ENCODE peak calls at places on chromosomes 7 and 10, in nine cellular contexts. One of them, this sample, is unnamed.

GRCh38 chr10:124149681-124150080 is 56.3 kb upstream of the CHST15 start:
- DNase-seq in neural crest cell: no peak
- DNase-seq in left lobe of liver: no peak
- DNase-seq in AG04450: no peak
- DNase-seq in neuronal stem cell: peak; percentile 29
- DNase-seq in NCI-H460: no peak
- DNase-seq in iris pigment epithelial cell: no peak
- DNase-seq in activated effector memory CD4-positive, alpha-beta T cell treated with Interleukin-2 at 50 U/mL for 16 hours: no peak
- DNase-seq in posterior cingulate gyrus: peak; percentile 74
- DNase-seq in this sample: peak; percentile 82

GRCh38 chr7:86201767-86202166 is 441.9 kb upstream of the GRM3 start:
- DNase-seq in NCI-H460: no peak
- DNase-seq in left lobe of liver: no peak
- DNase-seq in activated effector memory CD4-positive, alpha-beta T cell treated with Interleukin-2 at 50 U/mL for 16 hours: no peak
- DNase-seq in iris pigment epithelial cell: no peak
- DNase-seq in neural crest cell: no peak
- DNase-seq in neuronal stem cell: no peak
- DNase-seq in AG04450: no peak
- DNase-seq in posterior cingulate gyrus: no peak
- DNase-seq in this sample: no peak

GRCh38 chr10:62433181-62433692 is 59.1 kb downstream of the ZNF365 start:
- DNase-seq in NCI-H460: peak; percentile 36
- DNase-seq in neuronal stem cell: no peak
- DNase-seq in neural crest cell: no peak
- DNase-seq in AG04450: peak; percentile 76
- DNase-seq in left lobe of liver: no peak
- DNase-seq in posterior cingulate gyrus: peak; percentile 84
- DNase-seq in iris pigment epithelial cell: peak; percentile 94
- DNase-seq in activated effector memory CD4-positive, alpha-beta T cell treated with Interleukin-2 at 50 U/mL for 16 hours: peak; percentile 4
- DNase-seq in this sample: no peak

GRCh38 chr7:156897673-156898072 is 4.7 kb upstream of the LMBR1 start:
- DNase-seq in posterior cingulate gyrus: no peak
- DNase-seq in iris pigment epithelial cell: no peak
- DNase-seq in AG04450: no peak
- DNase-seq in left lobe of liver: no peak
- DNase-seq in activated effector memory CD4-positive, alpha-beta T cell treated with Interleukin-2 at 50 U/mL for 16 hours: no peak
- DNase-seq in neuronal stem cell: no peak
- DNase-seq in NCI-H460: no peak
- DNase-seq in neural crest cell: no peak
- DNase-seq in this sample: no peak

GRCh38 chr10:112601214-112602090 is 154.4 kb downstream of the VTI1A start:
- DNase-seq in neural crest cell: no peak
- DNase-seq in posterior cingulate gyrus: no peak
- DNase-seq in activated effector memory CD4-positive, alpha-beta T cell treated with Interleukin-2 at 50 U/mL for 16 hours: no peak
- DNase-seq in NCI-H460: no peak
- DNase-seq in AG04450: no peak
- DNase-seq in iris pigment epithelial cell: no peak
- DNase-seq in neuronal stem cell: no peak
- DNase-seq in left lobe of liver: no peak
- DNase-seq in this sample: no peak

GRCh38 chr7:86867163-86867762 is 192.2 kb downstream of the ELAPOR2 start:
- DNase-seq in AG04450: no peak
- DNase-seq in iris pigment epithelial cell: no peak
- DNase-seq in posterior cingulate gyrus: no peak
- DNase-seq in NCI-H460: no peak
- DNase-seq in neuronal stem cell: peak; percentile 46
- DNase-seq in activated effector memory CD4-positive, alpha-beta T cell treated with Interleukin-2 at 50 U/mL for 16 hours: no peak
- DNase-seq in left lobe of liver: no peak
- DNase-seq in neural crest cell: no peak
- DNase-seq in this sample: no peak

GRCh38 chr7:131170440-131171105 is 157.1 kb upstream of the MKLN1 start:
- DNase-seq in AG04450: no peak
- DNase-seq in neuronal stem cell: no peak
- DNase-seq in left lobe of liver: no peak
- DNase-seq in posterior cingulate gyrus: no peak
- DNase-seq in activated effector memory CD4-positive, alpha-beta T cell treated with Interleukin-2 at 50 U/mL for 16 hours: no peak
- DNase-seq in neural crest cell: no peak
- DNase-seq in NCI-H460: no peak
- DNase-seq in iris pigment epithelial cell: peak; percentile 40
- DNase-seq in this sample: no peak

GRCh38 chr7:148697256-148697841 is 1.4 kb upstream of the CUL1 start:
- DNase-seq in left lobe of liver: no peak
- DNase-seq in iris pigment epithelial cell: peak; percentile 63
- DNase-seq in neural crest cell: no peak
- DNase-seq in NCI-H460: no peak
- DNase-seq in activated effector memory CD4-positive, alpha-beta T cell treated with Interleukin-2 at 50 U/mL for 16 hours: no peak
- DNase-seq in AG04450: no peak
- DNase-seq in posterior cingulate gyrus: no peak
- DNase-seq in neuronal stem cell: no peak
- DNase-seq in this sample: peak; percentile 57

This sample was measured in NCI-H1417.